ENCODE peak calls at places on chromosomes 6 and 20, in five cellular contexts. W is Calu3; Y is AG20443; R is effector memory CD4-positive, alpha-beta T cell; Q is H7. F is an unnamed sample.

GRCh38 chr6:37369321-37370196 is 15.8 kb downstream of the RNF8 start:
- DNase-seq in R (no peak), W (no peak), Q (no peak), Y (peak), F (no peak)

GRCh38 chr20:2756056-2756611 is 44.3 kb downstream of the CPXM1 start:
- DNase-seq in R (no peak), W (peak), Y (peak), Q (peak), F (peak)

GRCh38 chr20:8194721-8195120 is 62.7 kb downstream of the PLCB1 start:
- DNase-seq in W (no peak), Q (no peak), R (no peak), Y (peak), F (no peak)

GRCh38 chr6:7401103-7401502 is 11.5 kb downstream of the RIOK1 start:
- DNase-seq in W (no peak), R (no peak), Y (no peak), Q (no peak), F (no peak)

GRCh38 chr6:107618672-107619071 is 128.8 kb downstream of the SOBP start:
- DNase-seq in R (no peak), Q (no peak), W (no peak), Y (no peak), F (no peak)

GRCh38 chr6:41813469-41813868 is 26.0 kb downstream of the TOMM6 start:
- DNase-seq in Q (no peak), Y (no peak), R (no peak), W (no peak), F (no peak)

GRCh38 chr20:6044102-6044501 is 9.8 kb downstream of the LRRN4 start:
- DNase-seq in Q (peak), Y (no peak), W (no peak), R (no peak), F (no peak)

GRCh38 chr20:25064561-25064960 is 6.6 kb upstream of the ACSS1 start:
- DNase-seq in Y (no peak), W (no peak), Q (no peak), R (no peak), F (no peak)

GRCh38 chr6:106037060-106037459 is 49.1 kb upstream of the PRDM1 start:
- DNase-seq in W (no peak), R (no peak), Q (no peak), Y (peak), F (no peak)

GRCh38 chr20:56358070-56358469 is 704 bp upstream of the FAM210B start:
- DNase-seq in W (no peak), Q (no peak), Y (peak), R (no peak), F (no peak)

GRCh38 chr6:113060664-113061063 is 713.5 kb downstream of the RFPL4B start:
- DNase-seq in Q (no peak), R (no peak), Y (no peak), W (no peak), F (no peak)

GRCh38 chr20:17650301-17650761 is 31.7 kb downstream of the RRBP1 start:
- DNase-seq in W (no peak), Y (no peak), R (no peak), Q (peak), F (no peak)

GRCh38 chr6:43779864-43780260 is 9.9 kb downstream of the VEGFA start:
- DNase-seq in R (no peak), W (no peak), Y (no peak), Q (no peak), F (no peak)

GRCh38 chr6:143629104-143630080 is 48.4 kb upstream of the PHACTR2 start:
- DNase-seq in W (no peak), R (no peak), Q (no peak), Y (peak), F (no peak)

GRCh38 chr20:37690626-37691369 is 3.0 kb upstream of the CTNNBL1 start:
- DNase-seq in R (no peak), Q (no peak), W (no peak), Y (no peak), F (no peak)

GRCh38 chr20:60078351-60079250 is 120.4 kb downstream of the CDH26 start:
- DNase-seq in W (no peak), Y (no peak), R (no peak), Q (no peak), F (no peak)

GRCh38 chr6:18390476-18390875 is 3.3 kb downstream of the RNF144B start:
- DNase-seq in Y (no peak), R (no peak), Q (no peak), W (no peak), F (no peak)